ENCODE peak calls at places on chromosomes 7 and 10, in seven cellular contexts. H is HFF-Myc, M is skeletal muscle cell, W is midbrain, G is pons, R is suprapubic skin, A is renal cortical epithelial cell. C is an unnamed sample.

GRCh38 chr10:50326757-50327701 is 75.7 kb upstream of the ASAH2 start:
- DNase-seq in R (no peak), M (peak), A (peak), W (no peak), H (peak), G (no peak), C (no peak)

GRCh38 chr10:12512292-12513002 is 163.1 kb downstream of the CAMK1D start:
- DNase-seq in H (no peak), A (no peak), W (no peak), G (no peak), R (no peak), M (no peak), C (no peak)

GRCh38 chr7:5661941-5662340 is 119.5 kb downstream of the RNF216 start:
- DNase-seq in M (no peak), H (no peak), A (no peak), G (peak), R (no peak), W (peak), C (peak)

GRCh38 chr7:43077732-43078391 is 34.6 kb upstream of the HECW1 start:
- DNase-seq in G (no peak), H (peak), M (no peak), W (no peak), R (no peak), A (no peak), C (no peak)

GRCh38 chr7:28882896-28883470 is 75.1 kb downstream of the TRIL start:
- DNase-seq in A (no peak), H (no peak), W (no peak), G (no peak), M (no peak), R (no peak), C (no peak)

GRCh38 chr7:119783799-119784198 is 489.2 kb upstream of the KCND2 start:
- DNase-seq in H (no peak), R (no peak), M (peak), A (peak), G (no peak), W (no peak), C (no peak)

GRCh38 chr7:141073641-141074161 is at the start of gene TMEM178B:
- DNase-seq in G (no peak), H (no peak), W (no peak), A (no peak), R (no peak), M (no peak), C (no peak)

GRCh38 chr10:13092446-13093102 is 7.4 kb upstream of the OPTN start:
- DNase-seq in W (no peak), G (no peak), H (no peak), A (no peak), M (peak), R (no peak), C (no peak)

GRCh38 chr10:90321132-90321816 is 536.6 kb downstream of the HTR7 start:
- DNase-seq in R (no peak), M (no peak), G (no peak), W (no peak), H (no peak), A (peak), C (no peak)

GRCh38 chr10:128386231-128386630 is 260.0 kb upstream of the MKI67 start:
- DNase-seq in R (no peak), G (no peak), W (no peak), M (no peak), H (no peak), A (no peak), C (no peak)

GRCh38 chr7:136890379-136890778 is 21.9 kb downstream of the CHRM2 start:
- DNase-seq in W (no peak), M (no peak), G (no peak), R (no peak), A (no peak), H (no peak), C (no peak)

GRCh38 chr7:91265693-91266066 is 1.4 kb downstream of the FZD1 start:
- DNase-seq in W (no peak), R (no peak), G (no peak), A (no peak), H (no peak), M (no peak), C (no peak)

GRCh38 chr10:66627156-66627555 is 298.7 kb upstream of the LRRTM3 start:
- DNase-seq in M (no peak), R (no peak), A (no peak), H (no peak), W (no peak), G (peak), C (peak)

GRCh38 chr10:55460008-55460407 is 659.0 kb upstream of the PCDH15 start:
- DNase-seq in A (no peak), W (no peak), M (no peak), H (no peak), G (no peak), R (no peak), C (no peak)

GRCh38 chr7:108248821-108249220 is 118.7 kb upstream of the LAMB4 start:
- DNase-seq in H (no peak), W (no peak), M (no peak), G (no peak), R (no peak), A (no peak), C (no peak)

C was measured in Ammon's horn.